ENCODE peak calls at places on chromosomes 13 and 19, in seven cellular contexts. R is breast epithelium, G is fibroblast of the aortic adventitia, W is fibroblast of mammary gland, N is Peyer's patch, H is thoracic aorta, L is lower leg skin. F is an unnamed sample.

GRCh38 chr19:2834294-2834871 is 6.9 kb upstream of the ZNF555 start:
- DNase-seq in R (no peak), G (no peak), W (no peak), H (no peak), L (no peak), N (no peak), F (no peak)

GRCh38 chr19:32651729-32652140 is 23.2 kb downstream of the ANKRD27 start:
- DNase-seq in R (no peak), G (no peak), L (no peak), H (no peak), N (no peak), W (no peak), F (no peak)

GRCh38 chr19:55683449-55684261 is 8.6 kb downstream of the EPN1 start:
- DNase-seq in L (no peak), G (no peak), N (no peak), R (no peak), H (no peak), W (no peak), F (no peak)

GRCh38 chr13:35957174-35957867 is 173.9 kb downstream of the DCLK1 start:
- DNase-seq in W (peak; percentile 83), L (no peak), N (no peak), R (no peak), H (no peak), G (peak; percentile 80), F (peak; percentile 83)

GRCh38 chr19:1411255-1412191 is 4.1 kb downstream of the DAZAP1 start:
- DNase-seq in L (no peak), N (no peak), W (peak; percentile 92), R (no peak), H (peak; percentile 24), G (peak; percentile 56), F (peak; percentile 74)

GRCh38 chr13:109743706-109744453 is 42.5 kb downstream of the IRS2 start:
- DNase-seq in L (no peak), G (peak; percentile 25), R (no peak), N (no peak), W (peak; percentile 63), H (no peak), F (peak; percentile 66)

GRCh38 chr19:29546583-29547190 is 20.9 kb downstream of the VSTM2B start:
- DNase-seq in L (peak; percentile 70), W (no peak), N (no peak), H (no peak), R (peak; percentile 47), G (no peak), F (no peak)

GRCh38 chr13:107767119-107767518 is 448.2 kb downstream of the LIG4 start:
- DNase-seq in G (no peak), N (no peak), H (no peak), L (no peak), R (no peak), W (no peak), F (no peak)

GRCh38 chr13:101424381-101425155 is 8.3 kb upstream of the NALCN start:
- DNase-seq in L (no peak), G (no peak), W (no peak), N (no peak), R (no peak), H (no peak), F (no peak)

GRCh38 chr19:17949956-17950309 is 17.0 kb upstream of the KCNN1 start:
- DNase-seq in G (no peak), L (no peak), W (no peak), H (no peak), R (no peak), N (no peak), F (no peak)

GRCh38 chr19:45676851-45677263 is 8.8 kb downstream of the GIPR start:
- DNase-seq in G (no peak), R (no peak), L (no peak), N (peak; percentile 51), H (no peak), W (no peak), F (no peak)

GRCh38 chr13:32428581-32429072 is 697 bp upstream of the N4BP2L1 start:
- DNase-seq in R (no peak), G (no peak), H (no peak), L (no peak), N (peak; percentile 29), W (no peak), F (no peak)
- H3K4me3 ChIP-seq in R (peak overlapping the region; percentile 87), G (peak overlapping the region; percentile 66), H (peak overlapping the region; percentile 85), L (no peak overlapping the region), N (peak overlapping the region; percentile 72), W (peak overlapping the region; percentile 58), F (peak overlapping the region; percentile 65)

GRCh38 chr19:4507804-4508203 is 10.5 kb downstream of the PLIN4 start:
- DNase-seq in L (no peak), H (no peak), R (no peak), G (no peak), W (no peak), N (no peak), F (no peak)
- H3K4me3 ChIP-seq in L (no peak overlapping the region), H (no peak overlapping the region), R (no peak overlapping the region), G (no peak overlapping the region), W (no peak overlapping the region), N (no peak overlapping the region), F (no peak overlapping the region)

GRCh38 chr19:14174883-14175282 is 31.1 kb downstream of the ADGRL1 start:
- DNase-seq in R (no peak), G (no peak), L (no peak), W (no peak), N (no peak), H (no peak), F (no peak)

GRCh38 chr19:14175351-14175792 is 30.6 kb downstream of the ADGRL1 start:
- DNase-seq in R (no peak), G (no peak), W (no peak), L (no peak), H (no peak), N (no peak), F (no peak)

GRCh38 chr19:14182481-14182880 is 23.5 kb downstream of the ADGRL1 start:
- DNase-seq in N (no peak), H (no peak), W (no peak), L (no peak), R (no peak), G (no peak), F (no peak)

GRCh38 chr19:14181906-14182305 is 24.1 kb downstream of the ADGRL1 start:
- DNase-seq in H (no peak), N (no peak), G (no peak), R (no peak), L (no peak), W (no peak), F (no peak)

DNA sequence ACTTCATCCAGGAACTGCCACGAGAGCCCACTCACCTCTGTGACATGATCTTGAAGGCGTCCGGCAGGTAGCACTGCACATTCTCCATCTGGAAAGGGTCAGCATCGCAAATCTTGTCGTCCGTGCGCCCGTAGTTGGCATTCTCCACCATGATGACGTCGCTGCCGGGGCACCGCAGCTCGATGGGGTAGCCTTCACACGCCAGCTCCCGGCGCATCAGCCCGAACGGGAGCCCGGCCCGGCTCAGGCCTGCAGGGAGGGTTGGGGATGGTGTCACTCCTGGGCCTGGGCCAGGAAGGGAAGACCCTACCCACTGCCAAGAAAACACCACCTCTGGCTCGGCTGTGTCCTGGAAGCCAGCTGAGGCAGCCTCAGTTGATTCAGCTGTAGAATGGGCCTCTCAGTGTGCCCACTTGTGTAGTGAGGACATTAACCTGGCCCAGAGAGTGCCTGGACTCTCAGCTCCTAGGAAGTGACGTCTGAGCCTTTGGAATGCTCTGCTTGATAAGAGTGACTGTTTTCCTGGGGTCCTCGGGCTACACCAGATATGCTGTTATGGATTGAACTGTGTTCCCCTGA is 28.4 kb downstream of the ADGRL1 start:
- DNase-seq in L (no peak), W (no peak), G (no peak), N (no peak), H (no peak), R (no peak), F (no peak)
- H3K4me3 ChIP-seq in L (no peak overlapping the region), W (no peak overlapping the region), G (no peak overlapping the region), N (no peak overlapping the region), H (no peak overlapping the region), R (no peak overlapping the region), F (no peak overlapping the region)

GRCh38 chr13:51175001-51175400 is 47.2 kb upstream of the FAM124A start:
- DNase-seq in W (no peak), N (no peak), G (no peak), R (no peak), H (no peak), L (no peak), F (no peak)
- H3K4me3 ChIP-seq in W (no peak overlapping the region), N (no peak overlapping the region), G (no peak overlapping the region), R (no peak overlapping the region), H (no peak overlapping the region), L (no peak overlapping the region), F (no peak overlapping the region)

GRCh38 chr13:40653558-40654318 is 12.7 kb downstream of the FOXO1 start:
- DNase-seq in G (peak; percentile 45), N (no peak), W (no peak), L (no peak), R (no peak), H (no peak), F (peak; percentile 28)

GRCh38 chr13:40651866-40652587 is 14.4 kb downstream of the FOXO1 start:
- DNase-seq in H (no peak), R (no peak), N (no peak), W (no peak), L (no peak), G (no peak), F (no peak)

GRCh38 chr13:40656358-40656757 is 10.1 kb downstream of the FOXO1 start:
- DNase-seq in R (no peak), W (no peak), N (no peak), G (no peak), H (no peak), L (no peak), F (no peak)

GRCh38 chr13:40648841-40649240 is 17.6 kb downstream of the FOXO1 start:
- DNase-seq in L (no peak), H (no peak), N (no peak), W (no peak), R (no peak), G (no peak), F (no peak)

DNA sequence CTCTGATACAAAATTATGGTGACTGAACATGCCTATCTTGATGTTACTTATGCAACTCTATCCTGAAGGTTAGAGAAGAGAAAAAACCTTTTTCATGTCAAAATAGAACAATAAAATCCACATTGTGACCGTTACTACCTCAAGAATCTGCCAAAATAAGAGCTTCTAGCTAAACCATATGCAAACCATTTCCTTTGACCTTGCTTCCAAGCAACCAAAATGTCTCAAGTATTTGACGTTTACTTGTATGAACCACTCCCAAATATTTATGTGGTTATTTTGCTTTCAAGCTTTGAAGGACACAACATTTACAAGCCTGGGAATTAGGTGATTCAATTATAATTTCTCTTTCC is 13.9 kb downstream of the FOXO1 start:
- DNase-seq in L (no peak), N (no peak), R (no peak), G (no peak), W (no peak), H (no peak), F (peak; percentile 60)
- H3K4me3 ChIP-seq in L (no peak overlapping the region), N (no peak overlapping the region), R (no peak overlapping the region), G (no peak overlapping the region), W (no peak overlapping the region), H (no peak overlapping the region), F (no peak overlapping the region)

GRCh38 chr19:49643466-49643865 is 1.5 kb downstream of the SCAF1 start:
- DNase-seq in W (no peak), H (no peak), G (no peak), L (no peak), N (no peak), R (no peak), F (no peak)
- H3K4me3 ChIP-seq in W (peak overlapping the region; percentile 99), H (no peak overlapping the region), G (peak overlapping the region; percentile 98), L (no peak overlapping the region), N (peak overlapping the region; percentile 78), R (no peak overlapping the region), F (peak overlapping the region; percentile 98)

F was measured in AG10803.